ENCODE peak calls at places on chromosomes 1 and 21, in five cellular contexts. One of them, this sample, is unnamed.

GRCh38 chr1:67367370-67368345 is 60.0 kb downstream of the IL12RB2 start:
- DNase-seq in AG04450: no peak
- DNase-seq in PC-9: peak; percentile 39
- DNase-seq in lung: peak; percentile 33
- DNase-seq in endodermal cell: no peak
- DNase-seq in this sample: no peak

GRCh38 chr1:68010094-68010493 is 40.3 kb downstream of the DIRAS3 start:
- DNase-seq in PC-9: no peak
- DNase-seq in endodermal cell: no peak
- DNase-seq in lung: no peak
- DNase-seq in AG04450: no peak
- DNase-seq in this sample: peak; percentile 28

GRCh38 chr1:15303912-15304311 is 56.9 kb downstream of the FHAD1 start:
- DNase-seq in lung: no peak
- DNase-seq in PC-9: no peak
- DNase-seq in AG04450: no peak
- DNase-seq in endodermal cell: no peak
- DNase-seq in this sample: no peak

GRCh38 chr1:196723325-196724185 is 51.1 kb upstream of the CFHR3 start:
- DNase-seq in AG04450: no peak
- DNase-seq in PC-9: peak; percentile 58
- DNase-seq in lung: peak; percentile 45
- DNase-seq in endodermal cell: peak; percentile 94
- DNase-seq in this sample: peak; percentile 61

GRCh38 chr1:162587761-162588260 is 26.3 kb downstream of the UAP1 start:
- DNase-seq in PC-9: no peak
- DNase-seq in lung: no peak
- DNase-seq in AG04450: no peak
- DNase-seq in endodermal cell: no peak
- DNase-seq in this sample: no peak

GRCh38 chr1:58922302-58923089 is 138.6 kb upstream of the JUN start:
- DNase-seq in endodermal cell: no peak
- DNase-seq in lung: peak; percentile 74
- DNase-seq in AG04450: no peak
- DNase-seq in PC-9: peak; percentile 28
- DNase-seq in this sample: peak; percentile 23

GRCh38 chr1:163357378-163357777 is 35.6 kb downstream of the NUF2 start:
- DNase-seq in lung: no peak
- DNase-seq in AG04450: no peak
- DNase-seq in PC-9: no peak
- DNase-seq in endodermal cell: no peak
- DNase-seq in this sample: no peak

GRCh38 chr21:44498965-44499560 is 40.9 kb downstream of the KRTAP10-1 start:
- DNase-seq in AG04450: no peak
- DNase-seq in PC-9: no peak
- DNase-seq in lung: no peak
- DNase-seq in endodermal cell: peak; percentile 40
- DNase-seq in this sample: no peak

GRCh38 chr1:244048566-244049141 is 2.4 kb upstream of the ZBTB18 start:
- DNase-seq in endodermal cell: peak; percentile 82
- DNase-seq in AG04450: no peak
- DNase-seq in PC-9: no peak
- DNase-seq in lung: no peak
- DNase-seq in this sample: no peak

GRCh38 chr1:206698011-206698410 is 13.3 kb downstream of the MAPKAPK2 start:
- DNase-seq in endodermal cell: no peak
- DNase-seq in PC-9: no peak
- DNase-seq in AG04450: no peak
- DNase-seq in lung: no peak
- DNase-seq in this sample: no peak

GRCh38 chr1:167221804-167222610 is 1.3 kb downstream of the POU2F1 start:
- DNase-seq in lung: peak; percentile 54
- DNase-seq in PC-9: peak; percentile 74
- DNase-seq in AG04450: peak; percentile 42
- DNase-seq in endodermal cell: peak; percentile 87
- DNase-seq in this sample: peak; percentile 68

GRCh38 chr1:235953801-235954200 is 87.1 kb upstream of the LYST start:
- DNase-seq in PC-9: no peak
- DNase-seq in lung: no peak
- DNase-seq in endodermal cell: no peak
- DNase-seq in AG04450: peak; percentile 59
- DNase-seq in this sample: peak; percentile 96

GRCh38 chr1:235960799-235961198 is 94.1 kb upstream of the LYST start:
- DNase-seq in endodermal cell: no peak
- DNase-seq in lung: no peak
- DNase-seq in AG04450: no peak
- DNase-seq in PC-9: no peak
- DNase-seq in this sample: no peak

GRCh38 chr1:235955777-235956176 is 89.1 kb upstream of the LYST start:
- DNase-seq in PC-9: no peak
- DNase-seq in endodermal cell: no peak
- DNase-seq in lung: no peak
- DNase-seq in AG04450: no peak
- DNase-seq in this sample: no peak

GRCh38 chr1:235954306-235955283 is 87.9 kb upstream of the LYST start:
- DNase-seq in AG04450: no peak
- DNase-seq in endodermal cell: no peak
- DNase-seq in lung: peak; percentile 42
- DNase-seq in PC-9: no peak
- DNase-seq in this sample: peak; percentile 41

GRCh38 chr1:235958021-235958420 is 91.3 kb upstream of the LYST start:
- DNase-seq in AG04450: no peak
- DNase-seq in endodermal cell: no peak
- DNase-seq in lung: no peak
- DNase-seq in PC-9: no peak
- DNase-seq in this sample: no peak
- TF ChIP-seq CTCF in AG04450: no peak
- TF ChIP-seq CTCF in endodermal cell: no peak
- TF ChIP-seq CTCF in lung: no peak
- TF ChIP-seq CTCF in PC-9: no peak
- TF ChIP-seq CTCF in this sample: no peak

DNA sequence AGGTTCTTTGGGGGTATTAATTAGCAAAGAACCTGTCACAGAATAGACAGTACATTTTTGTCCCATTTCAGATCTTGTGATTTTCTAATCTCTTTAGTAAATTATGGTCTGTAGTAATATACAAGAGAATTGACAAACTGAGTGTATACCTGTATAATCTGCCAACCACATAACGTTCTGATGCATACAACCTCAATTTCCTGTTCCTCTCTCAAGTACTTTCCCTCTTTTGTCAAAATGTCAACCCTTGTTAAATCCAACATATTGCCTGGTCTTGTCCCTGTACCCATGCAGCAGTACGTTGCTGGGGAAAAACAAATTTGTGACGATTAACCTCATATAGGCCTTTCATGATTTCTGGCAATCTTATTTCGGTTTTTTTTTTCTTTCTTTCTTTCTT is 1.1 kb downstream of the ARV1 start:
- DNase-seq in PC-9: no peak
- DNase-seq in AG04450: no peak
- DNase-seq in lung: no peak
- DNase-seq in endodermal cell: no peak
- DNase-seq in this sample: no peak
- H3K4me3 ChIP-seq in PC-9: peak overlapping the region; percentile 75
- H3K4me3 ChIP-seq in AG04450: no peak overlapping the region
- H3K4me3 ChIP-seq in lung: no peak overlapping the region
- H3K4me3 ChIP-seq in endodermal cell: peak overlapping the region; percentile 89
- H3K4me3 ChIP-seq in this sample: no peak overlapping the region

GRCh38 chr1:230876660-230877059 is 8.3 kb upstream of the C1orf198 start:
- DNase-seq in endodermal cell: no peak
- DNase-seq in lung: no peak
- DNase-seq in AG04450: no peak
- DNase-seq in PC-9: no peak
- DNase-seq in this sample: no peak
- TF ChIP-seq CTCF in endodermal cell: no peak
- TF ChIP-seq CTCF in lung: no peak
- TF ChIP-seq CTCF in AG04450: no peak
- TF ChIP-seq CTCF in PC-9: no peak
- TF ChIP-seq CTCF in this sample: no peak

GRCh38 chr1:152188673-152189591 is 29.9 kb upstream of the RPTN start:
- DNase-seq in AG04450: no peak
- DNase-seq in endodermal cell: peak; percentile 82
- DNase-seq in PC-9: peak; percentile 67
- DNase-seq in lung: no peak
- DNase-seq in this sample: peak; percentile 70

GRCh38 chr1:152191260-152191659 is 32.2 kb upstream of the RPTN start:
- DNase-seq in AG04450: no peak
- DNase-seq in lung: no peak
- DNase-seq in PC-9: no peak
- DNase-seq in endodermal cell: no peak
- DNase-seq in this sample: no peak

GRCh38 chr1:152190589-152190988 is 31.6 kb upstream of the RPTN start:
- DNase-seq in endodermal cell: no peak
- DNase-seq in lung: no peak
- DNase-seq in PC-9: no peak
- DNase-seq in AG04450: no peak
- DNase-seq in this sample: peak; percentile 60

GRCh38 chr1:152191711-152192110 is 32.3 kb downstream of the HRNR start:
- DNase-seq in PC-9: no peak
- DNase-seq in endodermal cell: no peak
- DNase-seq in lung: no peak
- DNase-seq in AG04450: no peak
- DNase-seq in this sample: no peak

DNA sequence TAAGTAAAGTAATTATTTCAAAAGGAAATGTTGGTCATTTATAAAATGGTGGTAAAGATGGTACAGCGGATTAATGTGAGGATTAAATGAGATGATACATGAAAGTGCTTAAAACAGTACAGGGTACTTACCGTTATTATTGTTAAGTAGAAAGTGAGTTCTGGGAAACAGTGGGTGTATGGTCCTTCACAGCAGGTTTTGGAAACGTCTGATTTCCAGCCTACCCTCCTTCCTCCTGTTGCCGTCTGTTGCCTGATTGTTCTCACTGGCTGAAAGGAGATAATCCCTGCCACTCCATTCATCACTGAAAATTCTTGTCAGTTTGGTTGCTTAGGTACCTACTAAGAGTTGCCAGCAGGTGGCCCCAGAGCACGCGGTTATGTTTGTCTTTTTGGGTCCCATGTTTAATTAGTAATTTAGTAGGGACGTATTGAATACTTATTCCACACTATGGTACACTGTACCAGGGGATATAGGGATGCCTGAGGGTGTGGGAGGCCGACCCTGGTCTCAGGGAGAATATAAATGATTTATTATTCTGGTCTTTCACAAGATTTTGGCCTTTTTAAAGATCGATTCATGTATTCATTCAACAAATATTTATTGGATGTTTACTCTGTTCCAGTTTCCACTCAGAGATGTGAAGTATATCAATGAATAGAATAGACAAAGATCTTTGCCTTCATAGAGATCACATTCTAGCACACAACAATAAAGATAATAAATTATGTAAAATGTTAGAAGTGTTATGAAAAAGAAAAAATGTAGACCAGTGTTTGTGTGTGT is 30.8 kb upstream of the RPTN start:
- DNase-seq in endodermal cell: peak; percentile 81
- DNase-seq in PC-9: peak; percentile 53
- DNase-seq in lung: no peak
- DNase-seq in AG04450: no peak
- DNase-seq in this sample: peak; percentile 60
- H3K4me3 ChIP-seq in endodermal cell: no peak overlapping the region
- H3K4me3 ChIP-seq in PC-9: no peak overlapping the region
- H3K4me3 ChIP-seq in lung: no peak overlapping the region
- H3K4me3 ChIP-seq in AG04450: no peak overlapping the region
- H3K4me3 ChIP-seq in this sample: peak overlapping the region; percentile 58

DNA sequence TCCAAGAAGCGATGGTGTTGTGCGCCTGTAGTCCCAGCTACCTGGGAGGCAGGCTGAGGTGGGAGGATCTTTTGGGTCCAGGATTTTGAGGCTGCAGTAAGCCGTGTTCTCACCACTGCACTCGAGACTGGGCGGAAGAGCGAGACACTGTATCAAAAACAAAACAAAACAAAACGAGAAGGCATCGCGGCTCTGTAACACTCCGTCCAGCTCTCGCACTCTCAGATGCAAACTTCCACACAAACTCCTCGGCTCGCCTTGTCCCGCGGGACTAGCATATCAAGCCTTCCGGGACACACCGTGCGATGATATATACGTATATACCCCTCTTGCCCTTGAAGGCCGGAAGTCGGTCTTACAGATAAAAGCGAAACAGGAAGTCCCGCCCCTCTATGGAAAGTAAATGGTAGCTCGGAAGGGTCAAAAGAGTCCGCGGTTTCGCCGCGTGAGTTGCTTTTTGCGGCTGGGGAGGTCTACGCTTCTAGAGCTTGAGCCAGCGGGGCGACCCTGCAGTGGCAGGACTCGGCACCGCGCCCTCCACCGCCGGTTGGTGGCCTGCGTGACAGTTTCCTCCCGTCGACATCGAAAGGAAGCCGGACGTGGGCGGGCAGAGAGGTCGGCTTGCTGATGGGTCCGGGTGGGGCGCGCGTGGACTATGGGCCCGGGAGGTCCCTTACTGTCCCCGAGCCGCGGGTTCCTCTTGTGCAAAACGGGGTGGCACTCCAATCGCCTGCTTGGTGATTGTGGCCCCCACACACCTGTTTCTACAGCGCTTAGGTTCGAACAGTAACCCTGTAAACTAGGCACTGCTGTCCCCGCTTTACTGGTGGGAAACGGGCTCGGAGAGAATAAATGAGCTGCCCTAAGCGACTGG is at the start of gene COA6:
- DNase-seq in AG04450: peak; percentile 93
- DNase-seq in endodermal cell: peak; percentile 95
- DNase-seq in lung: peak; percentile 90
- DNase-seq in PC-9: peak; percentile 90
- DNase-seq in this sample: peak; percentile 95
- TF ChIP-seq CTCF in AG04450: no peak
- TF ChIP-seq CTCF in endodermal cell: peak; percentile 21
- TF ChIP-seq CTCF in lung: no peak
- TF ChIP-seq CTCF in PC-9: no peak
- TF ChIP-seq CTCF in this sample: no peak